ENCODE peak calls at places on chromosomes 2 and 18, in seven cellular contexts. B is PC-9, S is spleen, X is A549, D is dorsolateral prefrontal cortex, H is WERI-Rb-1, A is pancreas. O is an unnamed sample.
A peak's percentile ranks its signal among the peaks of the same experiment; 100 is the strongest.

GRCh38 chr2:223215136-223215535 is 163.1 kb downstream of the KCNE4 start:
- DNase-seq in X (no peak), B (no peak), D (no peak), H (no peak), A (no peak), S (no peak), O (no peak)

GRCh38 chr2:24489942-24490673 is 946 bp upstream of the NCOA1 start:
- DNase-seq in X (peak; percentile 58), A (no peak), H (peak; percentile 66), B (peak; percentile 84), D (no peak), S (no peak), O (no peak)

GRCh38 chr2:157082950-157083349 is 174.6 kb upstream of the GALNT5 start:
- DNase-seq in X (no peak), S (no peak), B (no peak), D (no peak), H (no peak), A (no peak), O (no peak)

GRCh38 chr2:24354899-24355298 is 5.4 kb downstream of the ITSN2 start:
- DNase-seq in A (no peak), X (no peak), H (no peak), D (no peak), B (no peak), S (no peak), O (no peak)

GRCh38 chr2:101036562-101036961 is 34.5 kb downstream of the RPL31 start:
- DNase-seq in B (no peak), H (no peak), D (no peak), X (no peak), S (no peak), A (no peak), O (no peak)

GRCh38 chr2:19319698-19320097 is 38.7 kb downstream of the OSR1 start:
- DNase-seq in B (no peak), A (no peak), D (no peak), H (no peak), X (no peak), S (no peak), O (no peak)

GRCh38 chr2:99957724-99958123 is 184.7 kb downstream of the AFF3 start:
- DNase-seq in A (no peak), X (no peak), H (no peak), D (no peak), B (no peak), S (no peak), O (no peak)

GRCh38 chr2:145197944-145198343 is 678.0 kb upstream of the ZEB2 start:
- DNase-seq in X (no peak), B (no peak), D (no peak), S (no peak), H (no peak), A (no peak), O (no peak)

GRCh38 chr18:2657788-2658458 is 2.4 kb downstream of the SMCHD1 start:
- DNase-seq in X (no peak), D (no peak), A (no peak), B (peak; percentile 66), H (no peak), S (no peak), O (no peak)

GRCh38 chr2:31138037-31138962 is at the start of gene GALNT14:
- DNase-seq in D (peak; percentile 39), S (peak; percentile 94), A (peak; percentile 87), X (peak; percentile 96), B (peak; percentile 64), H (peak; percentile 87), O (peak; percentile 47)

GRCh38 chr2:201347154-201347553 is 10.0 kb downstream of the FLACC1 start:
- DNase-seq in S (no peak), B (no peak), X (no peak), A (no peak), H (peak; percentile 28), D (no peak), O (no peak)

GRCh38 chr2:113000436-113000835 is 4.8 kb upstream of the IL36A start:
- DNase-seq in B (no peak), X (no peak), A (no peak), S (no peak), H (no peak), D (no peak), O (no peak)

GRCh38 chr2:15510131-15510530 is 51.0 kb downstream of the NBAS start:
- DNase-seq in A (no peak), H (no peak), S (no peak), D (no peak), B (no peak), X (no peak), O (no peak)

GRCh38 chr2:88735133-88735532 is 43.7 kb downstream of the RPIA start:
- DNase-seq in D (no peak), X (no peak), A (no peak), B (no peak), S (no peak), H (no peak), O (no peak)

GRCh38 chr2:231170058-231170457 is 28.4 kb upstream of the ARMC9 start:
- DNase-seq in S (no peak), A (no peak), X (no peak), D (no peak), B (no peak), H (no peak), O (no peak)

GRCh38 chr2:219553463-219553862 is 9.6 kb downstream of the TMEM198 start:
- DNase-seq in S (no peak), A (no peak), H (no peak), B (no peak), X (no peak), D (no peak), O (no peak)

GRCh38 chr2:219553168-219553417 is 9.3 kb downstream of the TMEM198 start:
- DNase-seq in A (peak; percentile 81), H (no peak), X (no peak), S (no peak), B (no peak), D (no peak), O (no peak)

GRCh38 chr2:219552382-219553167 is 8.7 kb downstream of the TMEM198 start:
- DNase-seq in H (peak; percentile 93), B (peak; percentile 37), D (peak; percentile 84), X (peak; percentile 80), S (peak; percentile 92), A (peak; percentile 95), O (no peak)

GRCh38 chr2:219551412-219551811 is 7.6 kb downstream of the TMEM198 start:
- DNase-seq in D (no peak), H (peak; percentile 59), X (no peak), A (peak; percentile 77), S (peak; percentile 81), B (no peak), O (no peak)

DNA sequence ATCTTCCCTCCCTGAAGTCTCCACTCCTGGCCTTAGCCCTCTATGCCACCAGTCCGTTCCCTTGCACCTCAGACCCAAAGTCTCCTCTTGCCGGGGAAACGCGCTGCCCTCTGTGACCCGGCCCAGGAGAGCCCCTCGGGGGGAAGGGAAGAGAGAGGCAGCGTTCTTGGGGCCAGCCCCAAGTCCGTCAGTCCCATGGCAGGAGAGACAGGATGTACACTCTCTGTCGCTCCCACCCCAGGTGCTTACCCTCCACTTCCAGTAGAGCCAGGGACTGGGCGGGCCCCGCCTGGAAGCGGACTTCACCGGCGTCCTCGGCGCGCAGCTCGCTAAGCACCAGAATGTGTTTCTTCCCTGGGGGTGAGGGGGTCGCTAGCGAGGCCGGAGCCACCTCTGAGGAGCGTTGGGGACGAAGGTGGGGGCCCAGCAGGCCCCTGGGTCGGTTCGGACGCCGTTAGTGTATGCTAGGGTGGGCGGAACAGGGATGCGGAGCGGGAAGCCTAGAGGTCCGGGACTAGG is 8.1 kb downstream of the TMEM198 start:
- DNase-seq in H (no peak), D (no peak), A (no peak), B (no peak), S (peak; percentile 82), X (no peak), O (no peak)
- TF ChIP-seq CTCF in H (no peak), D (no peak), A (no peak), B (no peak), S (no peak), X (no peak), O (no peak)

DNA sequence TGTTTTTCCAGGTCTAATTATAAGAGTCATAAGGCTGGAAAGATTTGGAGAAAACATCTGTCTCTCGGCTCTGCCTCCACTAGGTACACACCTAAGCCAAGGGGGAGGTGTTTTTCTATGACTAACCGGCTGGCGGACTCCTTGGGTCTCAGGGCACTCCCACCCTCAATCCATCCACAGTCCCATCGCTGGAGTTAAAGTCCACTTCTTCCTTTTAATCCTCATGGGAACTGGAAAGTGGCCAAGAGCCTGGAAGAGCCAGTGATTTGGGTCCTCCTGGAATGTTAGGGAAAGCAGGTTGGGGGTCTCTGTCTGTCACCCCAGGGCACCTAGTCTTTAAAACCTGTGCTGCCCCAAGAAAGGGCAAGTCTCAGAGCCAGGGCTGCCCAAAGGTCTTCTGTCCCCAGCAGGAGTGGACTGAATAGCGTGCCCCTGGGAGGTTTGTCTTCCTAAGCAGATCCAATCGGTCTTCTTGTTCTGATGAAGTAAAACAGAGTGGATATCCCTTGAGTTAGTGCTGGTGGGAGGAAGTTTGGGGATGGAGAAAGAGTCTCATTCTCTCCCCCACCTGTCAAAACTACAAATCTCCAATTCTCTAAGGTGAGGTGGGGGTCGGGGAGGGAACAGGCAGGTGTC is 66.4 kb downstream of the MCFD2 start:
- DNase-seq in S (no peak), X (peak; percentile 78), A (no peak), H (no peak), B (no peak), D (no peak), O (no peak)
- H3K27ac ChIP-seq in S (peak overlapping the region; percentile 79), X (peak overlapping the region; percentile 97), A (no peak overlapping the region), H (no peak overlapping the region), B (no peak overlapping the region), D (no peak overlapping the region), O (no peak overlapping the region)

DNA sequence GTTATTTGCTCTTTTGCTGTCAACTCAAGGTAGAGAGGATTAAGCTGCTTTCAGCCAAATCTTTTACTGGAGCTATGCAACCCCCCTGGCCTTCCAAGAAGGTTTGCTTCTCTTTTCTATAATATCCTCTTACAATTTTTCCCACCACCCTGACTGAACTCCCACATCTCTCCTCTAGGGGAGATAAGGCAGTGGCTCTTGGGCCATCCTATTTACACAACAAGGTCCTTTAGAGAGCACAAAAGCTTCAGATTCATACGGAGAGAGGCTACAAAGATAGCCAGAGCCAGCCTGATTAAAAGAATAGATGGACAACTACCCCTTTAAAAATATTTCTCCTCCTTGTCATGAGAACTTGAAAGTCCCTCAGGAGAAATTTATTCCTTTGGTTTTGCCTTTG is 95.7 kb downstream of the TPGS2 start:
- DNase-seq in X (no peak), S (no peak), H (no peak), D (no peak), A (no peak), B (no peak), O (no peak)
- TF ChIP-seq CTCF in X (no peak), S (no peak), H (no peak), D (no peak), A (no peak), B (no peak), O (no peak)

GRCh38 chr2:64092502-64092901 is 51.7 kb downstream of the PELI1 start:
- DNase-seq in A (no peak), S (no peak), D (no peak), X (no peak), B (no peak), H (no peak), O (no peak)

GRCh38 chr2:64085936-64086335 is 58.3 kb downstream of the PELI1 start:
- DNase-seq in H (no peak), D (no peak), X (no peak), S (no peak), B (no peak), A (no peak), O (no peak)

GRCh38 chr2:64081046-64081445 is 61.8 kb upstream of the VPS54 start:
- DNase-seq in H (no peak), A (no peak), X (no peak), D (no peak), B (no peak), S (no peak), O (no peak)

GRCh38 chr2:64090264-64090663 is 54.0 kb downstream of the PELI1 start:
- DNase-seq in X (no peak), H (no peak), S (no peak), D (no peak), B (no peak), A (no peak), O (no peak)

GRCh38 chr2:64086347-64087082 is 57.7 kb downstream of the PELI1 start:
- DNase-seq in S (no peak), H (no peak), D (no peak), X (no peak), B (peak; percentile 28), A (no peak), O (no peak)
- H3K27ac ChIP-seq in S (no peak overlapping the region), H (no peak overlapping the region), D (no peak overlapping the region), X (no peak overlapping the region), B (no peak overlapping the region), A (no peak overlapping the region), O (no peak overlapping the region)